ENCODE peak calls at places on chromosomes 4 and X, in four cellular contexts. A, V, C and P are unnamed samples.

GRCh38 chr4:52618795-52619590 is 40.1 kb downstream of the USP46 start:
- DNase-seq in A (no peak), V (no peak), C (no peak), P (peak)

GRCh38 chr4:100574607-100575006 is 56.8 kb upstream of the EMCN start:
- DNase-seq in A (no peak), V (no peak), C (no peak), P (no peak)

GRCh38 chr4:119728692-119729593 is 100.3 kb upstream of the PDE5A start:
- DNase-seq in A (no peak), V (no peak), C (no peak), P (no peak)

GRCh38 chrX:139734996-139735395 is 27.0 kb upstream of the MCF2 start:
- DNase-seq in A (no peak), V (no peak), C (no peak), P (no peak)

GRCh38 chr4:122152699-122153328 is 683 bp downstream of the BLTP1 start:
- DNase-seq in A (peak), V (peak), C (peak), P (peak)

GRCh38 chrX:46770817-46771163 is 11.9 kb upstream of the SLC9A7 start:
- DNase-seq in A (no peak), V (no peak), C (no peak), P (no peak)

GRCh38 chrX:129577473-129577872 is 37.4 kb downstream of the OCRL start:
- DNase-seq in A (no peak), V (no peak), C (no peak), P (no peak)

GRCh38 chr4:180669637-180670036 is 1573.6 kb upstream of the TENM3 start:
- DNase-seq in A (no peak), V (no peak), C (no peak), P (no peak)

GRCh38 chr4:39636786-39637185 is 1.9 kb downstream of the SMIM14 start:
- DNase-seq in A (no peak), V (no peak), C (no peak), P (no peak)

GRCh38 chr4:144757969-144758368 is 112.0 kb downstream of the HHIP start:
- DNase-seq in A (no peak), V (no peak), C (no peak), P (no peak)

GRCh38 chrX:109872021-109872730 is 130.7 kb upstream of the TMEM164 start:
- DNase-seq in A (no peak), V (no peak), C (no peak), P (no peak)

GRCh38 chr4:5969777-5970176 is 48.5 kb downstream of the C4orf50 start:
- DNase-seq in A (no peak), V (no peak), C (no peak), P (no peak)

GRCh38 chr4:28772066-28772465 is 1911.4 kb downstream of the STIM2 start:
- DNase-seq in A (no peak), V (no peak), C (no peak), P (no peak)

GRCh38 chr4:14532436-14532835 is 469.8 kb upstream of the CPEB2 start:
- DNase-seq in A (no peak), V (no peak), C (no peak), P (no peak)

GRCh38 chr4:129327637-129328036 is 231.7 kb downstream of the C4orf33 start:
- DNase-seq in A (no peak), V (no peak), C (no peak), P (no peak)

GRCh38 chrX:100659431-100660137 is 15.6 kb downstream of the SRPX2 start:
- DNase-seq in A (no peak), V (no peak), C (no peak), P (no peak)